ENCODE peak calls at places on chromosomes 4 and X, in five cellular contexts. T is globus pallidus; P is activated CD4-positive, alpha-beta T cell treated with anti-CD3 and anti-CD28 coated beads, Interleukin-2, amount 10 ng/mL, durations not matched to agents 7 days and 5 days; C is endothelial cell; K is Panc1. N is an unnamed sample.

GRCh38 chr4:38138363-38138762 is 178.2 kb downstream of the PTTG2 start:
- DNase-seq in T (no peak), P (no peak), C (no peak), K (no peak), N (no peak)

GRCh38 chr4:51895816-51896408 is 53.0 kb downstream of the DCUN1D4 start:
- DNase-seq in T (peak), P (peak), C (peak), K (peak), N (peak)

GRCh38 chr4:1045193-1045594 is 33.8 kb downstream of the FGFRL1 start:
- DNase-seq in T (no peak), P (no peak), C (no peak), K (no peak), N (no peak)

GRCh38 chr4:108425988-108426387 is 194.4 kb upstream of the RPL34 start:
- DNase-seq in T (no peak), P (no peak), C (no peak), K (no peak), N (no peak)

GRCh38 chrX:13763489-13763888 is 28.9 kb downstream of the OFD1 start:
- DNase-seq in T (peak), P (no peak), C (no peak), K (no peak), N (no peak)

GRCh38 chrX:116232833-116233232 is 62.3 kb downstream of the AGTR2 start:
- DNase-seq in T (no peak), P (no peak), C (no peak), K (no peak), N (no peak)

GRCh38 chr4:83535520-83535944 is 376 bp upstream of the GPAT3 start:
- DNase-seq in T (no peak), P (peak), C (peak), K (no peak), N (peak)

GRCh38 chrX:15675490-15675921 is 10.9 kb upstream of the CLTRN start:
- DNase-seq in T (no peak), P (peak), C (peak), K (no peak), N (peak)

GRCh38 chr4:1298461-1298860 is 8.8 kb downstream of the MAEA start:
- DNase-seq in T (no peak), P (no peak), C (no peak), K (no peak), N (no peak)

GRCh38 chr4:38313999-38314561 is 349.9 kb upstream of the KLF3 start:
- DNase-seq in T (no peak), P (no peak), C (no peak), K (no peak), N (no peak)

GRCh38 chr4:43457866-43458265 is 565.4 kb downstream of the GRXCR1 start:
- DNase-seq in T (no peak), P (no peak), C (no peak), K (no peak), N (no peak)

GRCh38 chr4:153464068-153464467 is 2.1 kb upstream of the TMEM131L start:
- DNase-seq in T (no peak), P (no peak), C (no peak), K (no peak), N (no peak)

GRCh38 chr4:47553329-47554125 is 68.5 kb downstream of the ATP10D start:
- DNase-seq in T (no peak), P (no peak), C (no peak), K (no peak), N (no peak)

GRCh38 chr4:54440394-54441223 is 211.5 kb downstream of the PDGFRA start:
- DNase-seq in T (peak), P (peak), C (peak), K (no peak), N (peak)

GRCh38 chr4:6942238-6942800 is 32.7 kb downstream of the TBC1D14 start:
- DNase-seq in T (peak), P (peak), C (no peak), K (no peak), N (peak)

GRCh38 chr4:6272863-6273660 is 3.4 kb downstream of the WFS1 start:
- DNase-seq in T (no peak), P (no peak), C (no peak), K (peak), N (no peak)

GRCh38 chrX:1222511-1223252 is 10.2 kb upstream of the CRLF2 start:
- DNase-seq in T (no peak), P (no peak), C (no peak), K (no peak), N (peak)

GRCh38 chr4:68460085-68460484 is 12.8 kb downstream of the TMPRSS11E start:
- DNase-seq in T (no peak), P (no peak), C (no peak), K (no peak), N (no peak)

N was measured in AML-193.